ENCODE peak calls at places on chromosomes 12 and 14, in six cellular contexts. G, T, K, A, D and I are unnamed samples.

GRCh38 chr12:108442077-108442476 is 73.0 kb upstream of the FICD start:
- DNase-seq in A (no peak), D (no peak), K (no peak), G (no peak), T (no peak), I (no peak)

GRCh38 chr14:90900712-90901111 is 84.5 kb upstream of the TTC7B start:
- DNase-seq in K (no peak), D (no peak), A (peak), T (no peak), G (no peak), I (no peak)

GRCh38 chr12:8065991-8066594 is at the start of gene C3AR1:
- DNase-seq in K (peak), G (no peak), D (no peak), T (no peak), A (peak), I (peak)

GRCh38 chr12:11863478-11863906 is 207.2 kb upstream of the BCL2L14 start:
- DNase-seq in A (peak), K (no peak), G (no peak), D (no peak), T (no peak), I (no peak)

GRCh38 chr14:45633220-45633984 is 380.4 kb upstream of the MIS18BP1 start:
- DNase-seq in A (no peak), K (no peak), T (no peak), G (no peak), D (no peak), I (no peak)

GRCh38 chr14:45135181-45135580 is 549 bp upstream of the FANCM start:
- DNase-seq in D (no peak), K (no peak), G (no peak), T (no peak), A (no peak), I (peak)

GRCh38 chr12:53223006-53223305 is 9.1 kb downstream of the RARG start:
- DNase-seq in A (no peak), T (no peak), K (no peak), G (no peak), D (no peak), I (no peak)

GRCh38 chr12:20350495-20350894 is 17.8 kb upstream of the PDE3A start:
- DNase-seq in T (no peak), D (no peak), A (peak), G (no peak), K (no peak), I (no peak)

GRCh38 chr12:103879878-103880277 is 38.8 kb upstream of the NT5DC3 start:
- DNase-seq in A (no peak), D (no peak), G (no peak), K (no peak), T (no peak), I (no peak)

GRCh38 chr12:116718578-116719454 is 19.1 kb downstream of the SPRING1 start:
- DNase-seq in G (no peak), A (peak), T (no peak), D (no peak), K (no peak), I (no peak)

GRCh38 chr14:96345669-96346068 is 17.5 kb downstream of the ATG2B start:
- DNase-seq in D (no peak), T (no peak), K (no peak), A (no peak), G (no peak), I (no peak)

GRCh38 chr14:103815253-103815652 is 32.1 kb downstream of the PPP1R13B start:
- DNase-seq in A (no peak), K (no peak), G (no peak), T (no peak), D (no peak), I (no peak)

GRCh38 chr12:9404031-9404430 is 195.8 kb upstream of the PZP start:
- DNase-seq in T (no peak), G (no peak), A (no peak), K (no peak), D (no peak), I (no peak)

GRCh38 chr12:58896278-58896677 is 24.0 kb downstream of the LRIG3 start:
- DNase-seq in G (no peak), K (no peak), A (no peak), T (no peak), D (no peak), I (no peak)

GRCh38 chr12:131192951-131193350 is 239.2 kb downstream of the ADGRD1 start:
- DNase-seq in D (no peak), G (no peak), K (no peak), A (no peak), T (no peak), I (no peak)

GRCh38 chr14:95910628-95911027 is 34.0 kb downstream of the TUNAR start:
- DNase-seq in G (no peak), A (no peak), K (no peak), D (no peak), T (no peak), I (no peak)

GRCh38 chr14:76810953-76811400 is 1.7 kb downstream of the ANGEL1 start:
- DNase-seq in G (peak), A (peak), D (peak), K (peak), T (no peak), I (peak)

GRCh38 chr14:101603096-101603495 is 41.8 kb downstream of the DIO3 start:
- DNase-seq in G (no peak), A (no peak), D (no peak), T (no peak), K (no peak), I (no peak)

GRCh38 chr12:1122803-1123202 is 131.8 kb downstream of the ERC1 start:
- DNase-seq in K (no peak), D (no peak), G (no peak), T (no peak), A (no peak), I (peak)

GRCh38 chr14:68522510-68523325 is 270.1 kb downstream of the ZFP36L1 start:
- DNase-seq in D (no peak), T (no peak), G (no peak), K (no peak), A (no peak), I (no peak)

GRCh38 chr14:64879635-64880381 is at the start of gene SPTB:
- DNase-seq in A (no peak), K (peak), G (peak), T (no peak), D (no peak), I (peak)

GRCh38 chr12:29316772-29317171 is 64.2 kb downstream of the ERGIC2 start:
- DNase-seq in T (no peak), G (no peak), D (no peak), A (no peak), K (peak), I (no peak)

GRCh38 chr12:70849265-70849960 is 71.1 kb downstream of the PTPRR start:
- DNase-seq in A (peak), K (peak), T (no peak), G (peak), D (peak), I (peak)

GRCh38 chr14:101505216-101505970 is 55.9 kb upstream of the DIO3 start:
- DNase-seq in K (no peak), A (no peak), G (no peak), D (no peak), T (no peak), I (no peak)

GRCh38 chr14:93825235-93825553 is 36.9 kb upstream of the PRIMA1 start:
- DNase-seq in G (no peak), K (no peak), D (no peak), A (no peak), T (no peak), I (peak)

GRCh38 chr14:94395900-94396574 is 7.6 kb upstream of the SERPINA1 start:
- DNase-seq in G (no peak), K (no peak), D (peak), A (no peak), T (no peak), I (no peak)

GRCh38 chr12:23950011-23950774 is 723 bp upstream of the SOX5 start:
- DNase-seq in T (no peak), K (peak), A (peak), G (no peak), D (peak), I (no peak)

GRCh38 chr14:75579882-75580281 is 1.5 kb downstream of the FLVCR2 start:
- DNase-seq in A (no peak), D (no peak), K (no peak), G (no peak), T (no peak), I (no peak)

GRCh38 chr14:68932219-68932618 is 46.9 kb downstream of the ACTN1 start:
- DNase-seq in D (no peak), T (no peak), A (no peak), G (no peak), K (no peak), I (no peak)

GRCh38 chr14:79584679-79585078 is 626.6 kb downstream of the DIO2 start:
- DNase-seq in K (no peak), T (no peak), D (no peak), G (no peak), A (peak), I (no peak)

GRCh38 chr12:27618836-27619235 is 77.4 kb upstream of the REP15 start:
- DNase-seq in T (no peak), K (no peak), A (no peak), D (no peak), G (no peak), I (no peak)

GRCh38 chr12:77229640-77230442 is 164.5 kb upstream of the E2F7 start:
- DNase-seq in K (no peak), T (no peak), A (peak), D (no peak), G (no peak), I (no peak)

GRCh38 chr12:9707864-9708808 is 24.8 kb downstream of the CLECL1 start:
- DNase-seq in G (peak), A (peak), K (peak), D (peak), T (no peak), I (peak)

GRCh38 chr12:2179953-2180736 is 127.4 kb downstream of the CACNA1C start:
- DNase-seq in A (no peak), K (no peak), T (no peak), D (no peak), G (peak), I (no peak)

GRCh38 chr14:64891839-64892375 is 12.2 kb upstream of the SPTB start:
- DNase-seq in K (peak), A (peak), T (peak), D (peak), G (peak), I (peak)

GRCh38 chr12:2099595-2099994 is 46.8 kb downstream of the CACNA1C start:
- DNase-seq in T (no peak), A (no peak), D (no peak), G (no peak), K (no peak), I (no peak)

GRCh38 chr14:104335611-104336010 is 197.2 kb downstream of the KIF26A start:
- DNase-seq in A (no peak), D (no peak), K (no peak), G (no peak), T (no peak), I (no peak)

GRCh38 chr14:24233538-24233866 is 773 bp downstream of the GMPR2 start:
- DNase-seq in G (no peak), T (no peak), K (peak), A (no peak), D (peak), I (no peak)

GRCh38 chr12:59067068-59067467 is 146.8 kb upstream of the LRIG3 start:
- DNase-seq in T (no peak), K (no peak), A (peak), G (no peak), D (no peak), I (no peak)

GRCh38 chr14:100641274-100641860 is 54.1 kb upstream of the BEGAIN start:
- DNase-seq in D (no peak), G (no peak), A (no peak), T (no peak), K (no peak), I (no peak)

GRCh38 chr12:38931461-38931860 is 26.1 kb upstream of the CPNE8 start:
- DNase-seq in D (no peak), A (no peak), T (no peak), G (no peak), K (no peak), I (no peak)
- TF ChIP-seq MYC in D (no peak), A (no peak), T (no peak), G (no peak), K (no peak), I (no peak)

GRCh38 chr14:38693423-38693822 is 409.6 kb downstream of the SEC23A start:
- DNase-seq in A (no peak), G (no peak), D (no peak), T (no peak), K (no peak), I (no peak)
- TF ChIP-seq POLR2A in A (no peak), G (no peak), D (no peak), T (no peak), K (no peak), I (no peak)

GRCh38 chr14:21528381-21529348 is 2.5 kb upstream of the SALL2 start:
- DNase-seq in G (no peak), A (no peak), T (no peak), D (peak), K (peak), I (peak)

GRCh38 chr14:21527320-21527679 is 1.2 kb upstream of the SALL2 start:
- DNase-seq in G (no peak), K (no peak), D (no peak), A (no peak), T (no peak), I (peak)

GRCh38 chr14:21525995-21526671 is at the start of gene SALL2:
- DNase-seq in G (peak), K (peak), A (peak), D (peak), T (peak), I (peak)

GRCh38 chr14:21525571-21525970 is 575 bp downstream of the SALL2 start:
- DNase-seq in D (no peak), G (no peak), A (no peak), K (peak), T (no peak), I (no peak)

GRCh38 chr14:21526672-21527319 is 650 bp upstream of the SALL2 start:
- DNase-seq in K (peak), A (no peak), G (no peak), T (no peak), D (no peak), I (peak)
- TF ChIP-seq MYC in K (no peak), A (no peak), G (no peak), T (no peak), D (peak), I (no peak)

GRCh38 chr12:50597200-50598195 is 92.7 kb downstream of the DIP2B start:
- DNase-seq in T (peak), K (peak), G (peak), D (no peak), A (peak), I (peak)
- TF ChIP-seq POLR2A in T (peak), K (no peak), G (no peak), D (no peak), A (no peak), I (no peak)

DNA sequence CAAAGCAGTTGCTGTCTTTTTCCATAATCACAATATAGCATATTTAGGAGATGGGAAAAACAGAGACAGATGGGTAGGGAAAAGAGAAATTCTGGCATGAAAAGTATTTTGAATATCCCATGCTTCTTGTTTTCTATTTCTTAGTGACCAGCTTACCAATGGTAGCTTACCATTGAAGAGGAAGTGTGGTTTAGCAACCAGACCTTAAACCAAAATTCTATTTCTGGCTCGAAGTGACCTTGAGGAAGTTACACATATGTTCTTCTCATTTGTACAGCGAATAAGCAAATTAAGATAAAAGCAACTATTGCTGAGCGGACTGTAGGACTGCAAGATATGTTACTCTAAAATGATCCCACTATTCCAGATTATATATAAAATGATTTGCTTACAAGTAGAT is 82.9 kb downstream of the FGD4 start:
- DNase-seq in T (peak), A (peak), K (no peak), G (no peak), D (no peak), I (peak)
- TF ChIP-seq MYC in T (no peak), A (no peak), K (no peak), G (no peak), D (no peak), I (peak)

GRCh38 chr14:83712730-83713129 is 1817.2 kb upstream of the FLRT2 start:
- DNase-seq in D (no peak), A (peak), G (no peak), K (no peak), T (no peak), I (no peak)
- TF ChIP-seq POLR2A in D (no peak), A (no peak), G (no peak), K (no peak), T (no peak), I (no peak)

GRCh38 chr12:67748761-67749075 is 100.2 kb downstream of the DYRK2 start:
- DNase-seq in D (no peak), K (no peak), A (no peak), G (no peak), T (no peak), I (no peak)
- TF ChIP-seq MYC in D (no peak), K (no peak), A (no peak), G (no peak), T (no peak), I (no peak)

DNA sequence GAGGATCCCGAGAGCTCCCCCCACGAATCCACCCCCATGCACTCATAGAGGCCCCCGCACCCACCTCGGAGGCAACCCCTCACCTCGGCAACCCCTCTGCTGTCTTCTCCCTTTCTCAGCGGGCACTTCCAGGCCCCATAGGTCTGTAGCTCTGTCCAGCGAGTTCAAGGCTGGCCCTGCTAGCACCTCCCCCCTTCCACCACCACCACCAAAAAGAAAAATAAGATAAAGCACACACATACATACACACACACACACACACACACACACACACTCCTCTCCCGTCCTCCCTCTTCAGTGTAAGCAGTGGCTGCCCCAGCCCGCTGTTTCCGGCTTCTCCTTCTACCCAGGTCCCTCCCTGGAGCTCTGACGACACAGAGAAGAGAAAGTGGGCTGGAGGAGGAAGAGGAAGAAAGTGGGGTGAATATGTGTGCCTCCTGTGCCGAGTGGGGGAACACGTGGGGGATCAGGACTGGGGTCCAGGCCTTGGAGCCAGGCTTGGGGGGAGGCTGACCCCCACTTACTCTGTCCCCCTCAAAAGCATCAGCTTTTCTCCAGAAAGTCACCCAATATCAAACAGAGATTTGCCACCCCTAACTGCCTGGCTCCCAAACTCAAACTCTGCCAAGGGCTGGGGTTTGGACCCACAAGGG is at the start of gene STAT6:
- DNase-seq in K (peak), G (peak), T (no peak), D (peak), A (peak), I (peak)
- TF ChIP-seq POLR2A in K (peak), G (peak), T (peak), D (peak), A (peak), I (peak)

GRCh38 chr14:31336646-31337045 is 83.7 kb downstream of the HEATR5A start:
- DNase-seq in T (no peak), K (no peak), G (no peak), D (peak), A (no peak), I (peak)
- TF ChIP-seq MYC in T (no peak), K (no peak), G (no peak), D (no peak), A (no peak), I (no peak)